ENCODE peak calls at places on chromosomes 5 and 9, in four cellular contexts. T, Z, H and J are unnamed samples.

GRCh38 chr9:132877818-132878694 is at the start of gene AK8:
- DNase-seq in Z (peak; percentile 86), T (peak; percentile 55), H (no peak), J (peak; percentile 5)

GRCh38 chr5:59174248-59174844 is 591.5 kb downstream of the RAB3C start:
- DNase-seq in H (peak; percentile 52), Z (peak; percentile 70), T (no peak), J (no peak)

GRCh38 chr5:5331838-5332237 is 90.6 kb upstream of the ICE1 start:
- DNase-seq in Z (no peak), H (peak; percentile 87), T (no peak), J (no peak)

GRCh38 chr9:93203713-93204469 is 20.0 kb downstream of the WNK2 start:
- DNase-seq in T (no peak), Z (no peak), H (no peak), J (no peak)

GRCh38 chr9:69174645-69175487 is 789 bp downstream of the TJP2 start:
- DNase-seq in T (no peak), H (peak; percentile 79), Z (peak; percentile 56), J (peak; percentile 63)

GRCh38 chr5:14008819-14009311 is 64.4 kb upstream of the DNAH5 start:
- DNase-seq in Z (no peak), T (no peak), H (no peak), J (no peak)

GRCh38 chr5:1032011-1032410 is 23.4 kb downstream of the NKD2 start:
- DNase-seq in H (no peak), T (no peak), Z (no peak), J (no peak)

GRCh38 chr5:60611099-60611719 is 88.8 kb downstream of the DEPDC1B start:
- DNase-seq in T (no peak), H (no peak), Z (no peak), J (no peak)

GRCh38 chr5:158463971-158464370 is 605.0 kb upstream of the CLINT1 start:
- DNase-seq in Z (no peak), H (no peak), T (no peak), J (no peak)

GRCh38 chr5:125463441-125464092 is 717.1 kb upstream of the ZNF608 start:
- DNase-seq in Z (peak; percentile 4), T (no peak), H (peak; percentile 54), J (no peak)

GRCh38 chr9:90002299-90003045 is 397.7 kb downstream of the GADD45G start:
- DNase-seq in H (no peak), T (no peak), Z (peak; percentile 46), J (no peak)

GRCh38 chr5:66248874-66249273 is 104.8 kb downstream of the SREK1 start:
- DNase-seq in H (no peak), T (no peak), Z (no peak), J (no peak)

GRCh38 chr5:168422431-168422830 is 63.8 kb upstream of the RARS1 start:
- DNase-seq in Z (no peak), T (no peak), H (no peak), J (no peak)

GRCh38 chr5:2136728-2137333 is 254.1 kb upstream of the IRX4 start:
- DNase-seq in H (no peak), Z (no peak), T (no peak), J (no peak)

GRCh38 chr9:137301086-137301947 is 754 bp downstream of the NRARP start:
- DNase-seq in Z (peak; percentile 84), H (no peak), T (no peak), J (no peak)

GRCh38 chr9:87447547-87448432 is 49.9 kb upstream of the DAPK1 start:
- DNase-seq in H (no peak), T (no peak), Z (no peak), J (no peak)

GRCh38 chr5:142801495-142801871 is 31.3 kb downstream of the ARHGAP26 start:
- DNase-seq in T (no peak), Z (no peak), H (no peak), J (no peak)

GRCh38 chr5:157366741-157367684 is 93.0 kb upstream of the NIPAL4 start:
- DNase-seq in T (no peak), H (no peak), Z (peak; percentile 69), J (no peak)

GRCh38 chr9:114829686-114830085 is 23.8 kb upstream of the TNFSF15 start:
- DNase-seq in T (no peak), Z (no peak), H (no peak), J (no peak)

GRCh38 chr5:1104327-1105006 is 7.4 kb downstream of the SLC12A7 start:
- DNase-seq in T (no peak), Z (no peak), H (no peak), J (no peak)

GRCh38 chr5:1656271-1656975 is 132.7 kb upstream of the LPCAT1 start:
- DNase-seq in H (no peak), T (no peak), Z (no peak), J (no peak)

GRCh38 chr5:154610321-154611154 is 132.5 kb upstream of the HAND1 start:
- DNase-seq in H (peak; percentile 16), Z (peak; percentile 91), T (no peak), J (peak; percentile 41)

GRCh38 chr5:65663804-65664521 is 39.1 kb downstream of the SHLD3 start:
- DNase-seq in H (no peak), T (no peak), Z (peak; percentile 23), J (no peak)

GRCh38 chr5:150637245-150638052 is 3.0 kb upstream of the SYNPO start:
- DNase-seq in Z (peak; percentile 58), H (peak; percentile 84), T (no peak), J (no peak)

GRCh38 chr9:19378647-19379046 is 1.4 kb downstream of the RPS6 start:
- DNase-seq in Z (peak; percentile 23), T (no peak), H (no peak), J (no peak)
- H3K4me3 ChIP-seq in Z (peak overlapping the region; percentile 72), T (peak overlapping the region; percentile 90), H (peak overlapping the region; percentile 99), J (peak overlapping the region; percentile 92)

DNA sequence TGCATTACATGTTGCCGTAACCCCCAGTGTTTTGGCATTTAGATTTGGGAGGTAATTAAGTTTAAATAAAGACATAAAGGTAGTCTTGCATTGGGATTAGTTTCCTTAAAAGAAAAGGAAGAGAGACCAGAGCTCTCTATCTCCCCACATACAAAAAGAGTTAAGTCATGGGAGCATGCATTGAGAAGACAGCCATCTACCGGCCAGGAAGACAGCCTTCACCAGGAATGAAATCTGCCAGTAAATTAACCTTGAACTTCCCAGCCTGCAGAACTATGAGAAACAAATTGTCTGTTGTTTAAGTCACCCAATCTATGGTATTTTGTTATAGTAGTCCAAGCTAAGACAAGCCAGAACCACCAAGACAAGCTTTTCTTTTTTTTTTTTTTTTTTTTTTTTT is 567.0 kb upstream of the CDH18 start:
- DNase-seq in T (no peak), H (no peak), Z (no peak), J (no peak)
- TF ChIP-seq CTCF in T (no peak), H (peak; percentile 15), Z (peak; percentile 23), J (no peak)

DNA sequence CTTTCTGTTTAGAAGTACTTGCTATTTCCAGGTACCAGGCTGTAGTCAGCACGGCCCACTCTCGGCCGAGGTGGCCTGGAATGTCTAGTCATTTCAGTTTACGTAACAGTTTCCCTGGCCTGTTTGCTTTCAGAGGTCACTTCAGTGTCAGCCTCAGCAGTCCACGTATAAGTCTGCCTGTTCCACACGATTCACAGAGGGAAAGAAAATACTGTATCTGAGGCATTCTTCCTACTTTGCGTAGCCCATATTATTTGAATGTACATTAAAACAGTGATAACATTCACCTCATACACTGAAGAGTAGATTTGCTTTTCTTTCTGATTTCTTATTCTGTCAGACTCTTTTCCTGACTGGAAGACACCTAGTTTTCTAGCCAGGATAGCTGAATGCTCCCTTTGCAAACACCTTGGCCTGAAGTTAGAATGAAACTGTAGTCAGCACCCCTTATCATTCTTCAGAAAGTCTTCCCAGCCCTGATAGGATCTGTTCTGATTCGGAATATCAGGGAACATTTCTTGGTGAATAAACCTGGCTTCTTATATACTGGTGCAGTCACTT is 140.9 kb downstream of the AOPEP start:
- DNase-seq in T (no peak), H (peak; percentile 97), Z (peak; percentile 88), J (no peak)
- H3K4me3 ChIP-seq in T (no peak overlapping the region), H (no peak overlapping the region), Z (no peak overlapping the region), J (no peak overlapping the region)

GRCh38 chr9:38068616-38068865 is 486 bp downstream of the SHB start:
- DNase-seq in Z (peak; percentile 69), H (no peak), T (no peak), J (no peak)
- TF ChIP-seq CTCF in Z (peak; percentile 51), H (peak; percentile 41), T (no peak), J (no peak)

DNA sequence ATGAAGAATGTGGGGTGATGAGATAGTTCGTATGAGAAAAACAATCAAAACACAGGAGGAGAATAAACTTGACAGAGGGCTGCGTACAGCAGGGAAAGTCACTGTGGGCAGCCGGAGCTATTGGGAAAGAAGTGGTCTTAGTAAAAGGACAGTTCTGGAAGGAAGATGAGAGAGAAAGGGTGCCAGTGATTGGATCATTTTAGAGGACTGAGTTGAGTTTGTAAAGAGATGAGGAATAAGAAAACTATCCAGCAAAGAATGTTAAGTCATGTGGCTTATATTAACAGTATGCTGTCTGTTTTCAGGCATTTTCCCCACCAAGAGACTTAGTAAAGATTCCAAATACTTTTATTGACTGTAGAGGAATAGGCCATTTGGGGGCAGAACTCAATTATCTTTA is 15.4 kb upstream of the LOX start:
- DNase-seq in Z (no peak), H (peak; percentile 45), T (no peak), J (no peak)
- H3K4me3 ChIP-seq in Z (no peak overlapping the region), H (no peak overlapping the region), T (no peak overlapping the region), J (no peak overlapping the region)

DNA sequence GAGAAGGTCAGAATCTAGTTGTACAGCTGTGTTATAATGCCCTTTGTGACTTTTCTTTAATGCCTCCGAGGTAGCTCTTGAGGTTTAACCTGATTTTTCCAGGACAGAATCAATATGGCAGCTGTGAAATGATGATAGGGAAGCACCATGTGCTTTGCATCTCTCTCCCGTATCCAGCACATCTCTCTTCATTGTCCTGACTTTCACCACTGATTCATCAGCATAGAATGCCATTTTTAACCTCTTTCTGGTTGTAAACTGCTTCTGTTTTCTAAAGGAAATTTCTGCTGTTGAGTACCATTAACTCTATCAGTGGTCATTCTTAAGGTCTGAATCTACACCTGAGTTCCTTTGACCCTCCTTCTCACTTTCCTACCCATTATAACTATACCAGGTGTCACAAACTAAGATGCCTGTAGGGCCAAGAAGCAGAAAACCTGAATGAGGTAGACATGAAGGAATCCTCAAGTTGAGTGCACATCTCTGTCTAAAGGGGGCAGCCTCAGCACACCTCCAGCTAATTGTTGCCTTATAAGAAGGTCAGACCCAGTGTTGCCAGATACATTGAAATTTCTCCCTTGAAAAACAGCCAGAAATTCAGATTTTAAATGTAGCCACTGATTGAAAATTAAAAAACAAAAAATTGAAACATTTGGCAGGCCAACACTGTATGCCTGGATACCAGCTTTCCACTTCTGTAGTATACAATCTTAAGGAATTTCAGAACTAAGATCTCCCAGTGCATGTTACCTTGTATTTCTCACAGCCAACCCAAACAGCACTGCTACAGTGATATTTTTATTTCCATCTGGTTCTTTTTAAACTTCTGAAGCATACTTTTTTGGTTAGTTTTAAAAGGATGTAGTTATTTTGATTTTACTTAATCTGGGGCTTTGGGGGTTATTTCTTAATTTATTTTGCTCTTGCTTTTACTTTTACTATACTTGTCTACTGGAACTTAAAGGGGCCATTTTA is 35.8 kb upstream of the TLX3 start:
- DNase-seq in Z (peak; percentile 27), T (no peak), H (no peak), J (no peak)
- TF ChIP-seq CTCF in Z (peak; percentile 51), T (no peak), H (peak; percentile 54), J (peak; percentile 40)